ENCODE peak calls at places on chromosomes 16 and 17, in four cellular contexts. One of them, this sample, is unnamed.

GRCh38 chr17:1555618-1556471 is 6.7 kb downstream of the PITPNA start:
- DNase-seq in fibroblast of lung: no peak
- DNase-seq in C1 segment of cervical spinal cord: no peak
- DNase-seq in EL: no peak
- DNase-seq in this sample: peak

GRCh38 chr17:28318759-28319660 is at the start of gene TMEM97:
- DNase-seq in EL: peak
- DNase-seq in C1 segment of cervical spinal cord: peak
- DNase-seq in fibroblast of lung: peak
- DNase-seq in this sample: peak

GRCh38 chr16:84985079-84986065 is 26.0 kb downstream of the ZDHHC7 start:
- DNase-seq in fibroblast of lung: peak
- DNase-seq in EL: peak
- DNase-seq in C1 segment of cervical spinal cord: no peak
- DNase-seq in this sample: no peak

GRCh38 chr17:21299981-21300600 is 15.6 kb downstream of the MAP2K3 start:
- DNase-seq in EL: no peak
- DNase-seq in C1 segment of cervical spinal cord: no peak
- DNase-seq in fibroblast of lung: no peak
- DNase-seq in this sample: no peak

GRCh38 chr16:66189951-66190350 is 176.5 kb upstream of the CDH5 start:
- DNase-seq in EL: peak
- DNase-seq in fibroblast of lung: peak
- DNase-seq in C1 segment of cervical spinal cord: no peak
- DNase-seq in this sample: peak

GRCh38 chr16:4935231-4935855 is 1.6 kb downstream of the PPL start:
- DNase-seq in C1 segment of cervical spinal cord: no peak
- DNase-seq in fibroblast of lung: peak
- DNase-seq in EL: peak
- DNase-seq in this sample: no peak

GRCh38 chr16:4576008-4576407 is 19.9 kb downstream of the C16orf96 start:
- DNase-seq in C1 segment of cervical spinal cord: no peak
- DNase-seq in EL: no peak
- DNase-seq in fibroblast of lung: no peak
- DNase-seq in this sample: no peak

GRCh38 chr16:52497067-52497816 is 49.7 kb downstream of the TOX3 start:
- DNase-seq in fibroblast of lung: peak
- DNase-seq in C1 segment of cervical spinal cord: no peak
- DNase-seq in EL: no peak
- DNase-seq in this sample: peak

GRCh38 chr17:67441052-67441738 is 64.1 kb downstream of the PITPNC1 start:
- DNase-seq in fibroblast of lung: peak
- DNase-seq in EL: peak
- DNase-seq in C1 segment of cervical spinal cord: no peak
- DNase-seq in this sample: no peak

GRCh38 chr17:17411692-17412091 is 65.1 kb upstream of the MED9 start:
- DNase-seq in C1 segment of cervical spinal cord: no peak
- DNase-seq in EL: peak
- DNase-seq in fibroblast of lung: no peak
- DNase-seq in this sample: no peak

GRCh38 chr17:29847118-29847517 is 82.9 kb downstream of the SSH2 start:
- DNase-seq in EL: no peak
- DNase-seq in C1 segment of cervical spinal cord: no peak
- DNase-seq in fibroblast of lung: no peak
- DNase-seq in this sample: no peak

GRCh38 chr16:49587051-49587450 is 213.4 kb downstream of the C16orf78 start:
- DNase-seq in fibroblast of lung: no peak
- DNase-seq in EL: no peak
- DNase-seq in C1 segment of cervical spinal cord: no peak
- DNase-seq in this sample: no peak

GRCh38 chr17:80724723-80725388 is 180.2 kb downstream of the RPTOR start:
- DNase-seq in EL: peak
- DNase-seq in fibroblast of lung: peak
- DNase-seq in C1 segment of cervical spinal cord: no peak
- DNase-seq in this sample: no peak

GRCh38 chr17:34254651-34255380 is at the start of gene CCL2:
- DNase-seq in fibroblast of lung: peak
- DNase-seq in EL: peak
- DNase-seq in C1 segment of cervical spinal cord: no peak
- DNase-seq in this sample: peak

GRCh38 chr17:63474174-63474913 is 2.5 kb upstream of the ACE start:
- DNase-seq in fibroblast of lung: no peak
- DNase-seq in EL: no peak
- DNase-seq in C1 segment of cervical spinal cord: no peak
- DNase-seq in this sample: no peak

GRCh38 chr16:83713597-83713996 is 94.2 kb upstream of the HSBP1 start:
- DNase-seq in C1 segment of cervical spinal cord: no peak
- DNase-seq in EL: peak
- DNase-seq in fibroblast of lung: no peak
- DNase-seq in this sample: no peak

GRCh38 chr16:89841275-89841674 is 13.0 kb downstream of the SPIRE2 start:
- DNase-seq in EL: no peak
- DNase-seq in fibroblast of lung: no peak
- DNase-seq in C1 segment of cervical spinal cord: no peak
- DNase-seq in this sample: no peak

GRCh38 chr16:88527186-88527936 is 42.8 kb upstream of the ZC3H18 start:
- DNase-seq in C1 segment of cervical spinal cord: no peak
- DNase-seq in fibroblast of lung: peak
- DNase-seq in EL: peak
- DNase-seq in this sample: no peak

GRCh38 chr17:31558748-31559646 is 167.5 kb downstream of the RAB11FIP4 start:
- DNase-seq in C1 segment of cervical spinal cord: peak
- DNase-seq in EL: peak
- DNase-seq in fibroblast of lung: peak
- DNase-seq in this sample: peak